ENCODE peak calls at places on chromosomes 4 and X, in five cellular contexts. H is K562, M is MM.1S, C is AG04450, T is mammary epithelial cell. S is an unnamed sample. For H3K9me3, the result is how much of the 10 kb centered on the place peaks cover.

GRCh38 chr4:2811830-2812599 is 19.1 kb downstream of the SH3BP2 start:
- DNase-seq in H (no peak), C (no peak), T (no peak), M (peak), S (peak)

GRCh38 chrX:7147431-7147977 is at the start of gene STS:
- DNase-seq in H (no peak), M (peak), T (peak), C (no peak), S (peak)

GRCh38 chr4:123043013-123043412 is 120.6 kb upstream of the NUDT6 start:
- DNase-seq in H (no peak), M (no peak), C (no peak), T (no peak), S (no peak)

GRCh38 chr4:89119166-89119565 is 7.8 kb downstream of the TIGD2 start:
- DNase-seq in C (no peak), M (no peak), T (no peak), H (no peak), S (no peak)

GRCh38 chrX:123673813-123674212 is 59.0 kb downstream of the THOC2 start:
- DNase-seq in H (no peak), C (no peak), M (no peak), T (no peak), S (no peak)

GRCh38 chr4:87904627-87905026 is 70.9 kb upstream of the SPP1 start:
- DNase-seq in H (no peak), C (no peak), T (no peak), M (no peak), S (no peak)

GRCh38 chr4:81600511-81601269 is 129.0 kb upstream of the RASGEF1B start:
- DNase-seq in H (no peak), T (no peak), C (no peak), M (no peak), S (peak)

GRCh38 chrX:153766098-153766817 is 2.2 kb downstream of the PLXNB3 start:
- DNase-seq in M (no peak), T (peak), C (peak), H (peak), S (peak)

GRCh38 chrX:97234471-97235097 is 350.9 kb downstream of the RPA4 start:
- DNase-seq in T (no peak), M (peak), H (no peak), C (no peak), S (no peak)

GRCh38 chr4:163895369-163896005 is 401.0 kb downstream of the TMA16 start:
- DNase-seq in T (no peak), C (no peak), H (no peak), M (no peak), S (no peak)

GRCh38 chr4:141636077-141636770 is at the start of gene IL15:
- DNase-seq in H (peak), C (no peak), T (peak), M (peak), S (peak)

GRCh38 chrX:3811331-3812311 is 98.2 kb upstream of the PRKX start:
- DNase-seq in H (peak), T (peak), C (no peak), M (peak), S (no peak)

GRCh38 chr4:7422098-7422897 is 12.4 kb downstream of the PSAPL1 start:
- DNase-seq in H (no peak), T (no peak), M (no peak), C (no peak), S (peak)

GRCh38 chr4:3220586-3221494 is 28.1 kb upstream of the MSANTD1 start:
- DNase-seq in C (no peak), H (no peak), M (no peak), T (no peak), S (peak)

GRCh38 chr4:20017035-20017434 is 234.7 kb upstream of the SLIT2 start:
- DNase-seq in M (no peak), T (no peak), C (peak), H (no peak), S (no peak)

GRCh38 chr4:38075370-38076152 is 115.4 kb downstream of the PTTG2 start:
- DNase-seq in T (peak), C (no peak), M (peak), H (no peak), S (no peak)

GRCh38 chr4:33518852-33519251 is 2725.5 kb downstream of the ARAP2 start:
- DNase-seq in T (no peak), M (no peak), C (no peak), H (no peak), S (no peak)

GRCh38 chrX:137430984-137431475 is 134.9 kb upstream of the ZIC3 start:
- DNase-seq in T (no peak), M (no peak), C (no peak), H (no peak), S (no peak)

GRCh38 chrX:41449615-41450014 is 2.5 kb downstream of the NYX start:
- DNase-seq in C (no peak), H (no peak), T (peak), M (peak), S (no peak)

GRCh38 chrX:48989483-48989882 is 12.6 kb downstream of the GRIPAP1 start:
- DNase-seq in M (no peak), C (no peak), T (no peak), H (no peak), S (no peak)

GRCh38 chrX:48480142-48480541 is 4.1 kb downstream of the FTSJ1 start:
- DNase-seq in M (no peak), C (no peak), H (no peak), T (no peak), S (no peak)

GRCh38 chr4:183407635-183408463 is 36.6 kb upstream of the CDKN2AIP start:
- DNase-seq in T (no peak), H (no peak), C (no peak), M (no peak), S (no peak)
- TF ChIP-seq CTCF in T (no peak), H (no peak), C (no peak), M (no peak), S (no peak)

GRCh38 chr4:177005801-177006230 is 213.1 kb upstream of the VEGFC start:
- DNase-seq in C (peak), T (peak), H (no peak), M (no peak), S (no peak)
- H3K9me3 ChIP-seq in C (under half), T (under half), H (under half), M (under half), S (under half)

GRCh38 chr4:60759518-60760245 is 440.4 kb upstream of the ADGRL3 start:
- DNase-seq in H (no peak), M (peak), T (no peak), C (no peak), S (no peak)
- TF ChIP-seq CTCF in H (no peak), M (peak), T (peak), C (peak), S (no peak)

DNA sequence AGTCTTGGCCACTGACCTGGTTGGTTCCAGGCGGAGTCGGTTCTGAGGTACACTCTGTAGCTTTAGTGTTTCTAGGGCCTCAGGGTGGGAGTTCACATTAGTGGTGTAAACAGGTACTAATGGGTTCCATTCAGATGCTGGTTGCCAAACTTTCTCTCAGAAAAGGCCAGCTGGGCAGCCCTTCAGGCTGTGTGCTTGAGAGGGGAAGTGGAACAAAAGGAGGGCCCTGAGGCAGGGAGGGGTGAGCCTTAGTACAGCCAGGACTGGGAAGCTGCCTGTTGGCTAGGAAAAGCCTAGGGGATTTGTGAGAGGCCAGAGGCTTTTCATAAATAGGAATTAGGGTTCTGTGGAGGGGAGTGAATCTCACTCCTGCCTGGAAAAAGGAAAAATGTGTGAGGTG is 24.9 kb downstream of the NHSL2 start:
- DNase-seq in T (no peak), H (no peak), M (no peak), C (no peak), S (no peak)
- H3K9me3 ChIP-seq in T (under half), H (under half), M (under half), C (under half), S (under half)

GRCh38 chr4:62070291-62070852 is 870.2 kb downstream of the ADGRL3 start:
- DNase-seq in C (no peak), M (no peak), H (no peak), T (no peak), S (peak)
- TF ChIP-seq CTCF in C (no peak), M (no peak), H (no peak), T (no peak), S (no peak)

DNA sequence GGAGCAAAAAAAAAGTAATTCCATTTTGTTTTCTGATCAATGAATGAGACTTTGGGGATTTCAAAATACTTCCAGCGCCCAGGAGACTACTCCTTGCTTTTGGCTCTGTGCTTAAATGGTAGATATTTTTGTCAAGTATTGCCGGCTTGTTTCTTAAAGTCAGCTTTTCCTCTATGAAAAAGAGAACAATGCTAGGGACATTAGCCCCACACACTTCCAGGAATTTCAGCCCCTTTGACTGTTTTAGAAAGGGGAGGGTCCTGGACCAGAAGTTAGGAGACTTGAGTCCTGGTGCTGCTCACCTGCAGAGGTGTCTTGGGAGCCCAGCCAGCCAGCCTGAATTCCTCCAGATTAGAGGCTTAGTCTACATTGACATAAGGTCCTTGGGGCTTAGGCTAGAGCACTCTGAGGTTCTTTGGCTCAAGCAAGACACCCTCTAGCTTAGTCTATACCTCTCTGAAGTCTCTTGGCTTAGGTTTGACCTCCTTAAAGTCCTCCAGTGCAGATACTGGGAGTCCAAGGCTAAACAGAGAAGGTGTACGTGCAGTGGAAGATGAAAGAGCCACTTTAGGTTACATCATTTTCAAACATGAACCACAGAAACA is 1.6 kb upstream of the SETD7 start:
- DNase-seq in C (no peak), H (no peak), T (no peak), M (no peak), S (no peak)
- H3K9me3 ChIP-seq in C (under half), H (under half), T (under half), M (under half), S (under half)

S was measured in kidney.